ENCODE peak calls at places on chromosomes 12 and 14, in eight cellular contexts. A is right atrium auricular region, B is AG04450, C is tibial nerve, U is stomach, W is Peyer's patch, I is HFF-Myc, E is kidney epithelial cell. D is an unnamed sample.

GRCh38 chr12:107369679-107370078 is 276.3 kb upstream of the CRY1 start:
- DNase-seq in A (no peak), B (no peak), C (no peak), U (no peak), W (no peak), I (no peak), E (no peak), D (no peak)

GRCh38 chr12:29655861-29656260 is 127.9 kb downstream of the TMTC1 start:
- DNase-seq in A (no peak), B (no peak), C (no peak), U (no peak), W (no peak), I (no peak), E (no peak), D (no peak)

GRCh38 chr12:3644103-3644502 is 108.8 kb downstream of the CRACR2A start:
- DNase-seq in A (no peak), B (no peak), C (no peak), U (no peak), W (no peak), I (no peak), E (no peak), D (no peak)

GRCh38 chr14:96225745-96226151 is 21.1 kb downstream of the BDKRB2 start:
- DNase-seq in A (no peak), B (no peak), C (no peak), U (no peak), W (no peak), I (peak), E (peak), D (no peak)

GRCh38 chr12:20696181-20696580 is 1.0 kb downstream of the SLCO1C1 start:
- DNase-seq in A (no peak), B (no peak), C (peak), U (no peak), W (no peak), I (no peak), E (no peak), D (no peak)

GRCh38 chr12:49893753-49894752 is 9.6 kb downstream of the FAIM2 start:
- DNase-seq in A (no peak), B (no peak), C (no peak), U (peak), W (no peak), I (no peak), E (peak), D (peak)

GRCh38 chr12:85572956-85573355 is 263.3 kb downstream of the RASSF9 start:
- DNase-seq in A (no peak), B (no peak), C (no peak), U (no peak), W (no peak), I (no peak), E (no peak), D (no peak)

GRCh38 chr12:131571827-131572226 is 139.1 kb upstream of the SFSWAP start:
- DNase-seq in A (no peak), B (no peak), C (no peak), U (no peak), W (no peak), I (no peak), E (no peak), D (no peak)

GRCh38 chr12:49339464-49339861 is 2.5 kb upstream of the C1QL4 start:
- DNase-seq in A (no peak), B (no peak), C (no peak), U (peak), W (peak), I (no peak), E (no peak), D (no peak)

GRCh38 chr12:6635856-6636521 is at the start of gene LPAR5:
- DNase-seq in A (no peak), B (no peak), C (no peak), U (peak), W (peak), I (no peak), E (no peak), D (no peak)
- H3K4me3 ChIP-seq in A (no peak), B (no peak), C (peak), U (peak), W (peak), I (no peak), E (no peak), D (no peak)

GRCh38 chr12:11559941-11560340 is 89.5 kb upstream of the ETV6 start:
- DNase-seq in A (no peak), B (no peak), C (no peak), U (no peak), W (no peak), I (no peak), E (no peak), D (no peak)

GRCh38 chr12:11555195-11555594 is 94.3 kb upstream of the ETV6 start:
- DNase-seq in A (no peak), B (no peak), C (no peak), U (no peak), W (no peak), I (no peak), E (no peak), D (no peak)

GRCh38 chr12:11555743-11556625 is 93.5 kb upstream of the ETV6 start:
- DNase-seq in A (no peak), B (no peak), C (no peak), U (peak), W (no peak), I (no peak), E (no peak), D (no peak)

DNA sequence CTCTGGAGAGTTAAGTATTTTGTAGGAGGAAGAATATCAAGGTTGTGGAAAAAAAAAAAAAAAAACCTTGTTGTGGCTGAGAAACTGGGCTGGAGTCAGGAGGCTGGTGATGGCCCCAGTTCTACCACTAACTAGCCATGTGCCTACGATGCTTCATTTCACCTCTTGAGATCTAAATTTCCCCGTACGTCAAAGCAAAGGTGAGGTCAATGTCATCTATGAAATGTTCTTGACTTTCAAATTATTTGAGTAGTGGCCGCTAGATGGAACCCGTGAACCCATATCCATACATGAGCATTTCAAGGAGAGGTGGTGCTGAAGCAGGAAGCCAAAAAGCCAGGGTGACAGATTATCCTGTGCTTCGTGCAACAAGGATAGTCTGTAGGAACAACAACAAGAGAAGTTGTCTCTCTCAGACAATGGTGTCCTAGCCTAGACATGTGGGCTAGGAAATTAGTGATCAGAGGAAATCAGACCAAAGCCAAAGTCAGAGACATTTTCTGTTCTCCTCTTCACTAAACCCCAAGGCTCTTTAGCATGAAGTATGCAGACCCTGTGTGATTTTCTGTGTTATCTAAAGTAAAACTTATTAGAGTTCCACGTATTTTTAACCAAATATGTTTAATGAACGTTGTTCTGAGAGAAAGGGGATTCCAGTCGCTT is 95.5 kb upstream of the ETV6 start:
- DNase-seq in A (no peak), B (peak), C (no peak), U (peak), W (peak), I (peak), E (no peak), D (peak)
- TF ChIP-seq CTCF in A (peak), B (peak), C (peak), U (no peak), W (peak), I (peak), E (peak), D (peak)

GRCh38 chr14:36663404-36664321 is 2.0 kb downstream of the PAX9 start:
- DNase-seq in A (no peak), B (no peak), C (no peak), U (no peak), W (no peak), I (no peak), E (no peak), D (no peak)

GRCh38 chr14:36661506-36662257 is at the start of gene PAX9:
- DNase-seq in A (no peak), B (no peak), C (peak), U (peak), W (peak), I (no peak), E (peak), D (peak)

GRCh38 chr14:36664322-36665193 is 2.9 kb downstream of the PAX9 start:
- DNase-seq in A (no peak), B (no peak), C (no peak), U (no peak), W (no peak), I (no peak), E (no peak), D (no peak)

GRCh38 chr14:36662258-36662542 is 540 bp downstream of the PAX9 start:
- DNase-seq in A (no peak), B (no peak), C (no peak), U (no peak), W (no peak), I (no peak), E (no peak), D (no peak)

DNA sequence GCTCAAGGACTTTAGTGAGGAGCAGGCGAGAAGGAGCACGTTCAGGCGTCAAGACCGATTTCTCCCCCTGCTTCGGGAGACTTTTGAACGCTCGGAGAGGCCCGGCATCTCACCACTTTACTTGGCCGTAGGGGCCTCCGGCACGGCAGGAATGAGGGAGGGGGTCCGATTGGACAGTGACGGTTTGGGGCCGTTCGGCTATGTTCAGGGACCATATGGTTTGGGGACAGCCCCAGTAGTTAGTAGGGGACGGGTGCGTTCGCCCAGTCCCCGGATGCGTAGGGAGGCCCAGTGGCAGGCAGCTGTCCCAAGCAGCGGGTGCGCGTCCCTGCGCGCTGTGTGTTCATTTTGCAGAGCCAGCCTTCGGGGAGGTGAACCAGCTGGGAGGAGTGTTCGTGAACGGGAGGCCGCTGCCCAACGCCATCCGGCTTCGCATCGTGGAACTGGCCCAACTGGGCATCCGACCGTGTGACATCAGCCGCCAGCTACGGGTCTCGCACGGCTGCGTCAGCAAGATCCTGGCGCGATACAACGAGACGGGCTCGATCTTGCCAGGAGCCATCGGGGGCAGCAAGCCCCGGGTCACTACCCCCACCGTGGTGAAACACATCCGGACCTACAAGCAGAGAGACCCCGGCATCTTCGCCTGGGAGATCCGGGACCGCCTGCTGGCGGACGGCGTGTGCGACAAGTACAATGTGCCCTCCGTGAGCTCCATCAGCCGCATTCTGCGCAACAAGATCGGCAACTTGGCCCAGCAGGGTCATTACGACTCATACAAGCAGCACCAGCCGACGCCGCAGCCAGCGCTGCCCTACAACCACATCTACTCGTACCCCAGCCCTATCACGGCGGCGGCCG is 1.1 kb downstream of the PAX9 start:
- DNase-seq in A (no peak), B (no peak), C (no peak), U (no peak), W (no peak), I (no peak), E (no peak), D (peak)
- H3K4me3 ChIP-seq in A (no peak), B (no peak), C (peak), U (peak), W (no peak), I (no peak), E (peak), D (peak)

DNA sequence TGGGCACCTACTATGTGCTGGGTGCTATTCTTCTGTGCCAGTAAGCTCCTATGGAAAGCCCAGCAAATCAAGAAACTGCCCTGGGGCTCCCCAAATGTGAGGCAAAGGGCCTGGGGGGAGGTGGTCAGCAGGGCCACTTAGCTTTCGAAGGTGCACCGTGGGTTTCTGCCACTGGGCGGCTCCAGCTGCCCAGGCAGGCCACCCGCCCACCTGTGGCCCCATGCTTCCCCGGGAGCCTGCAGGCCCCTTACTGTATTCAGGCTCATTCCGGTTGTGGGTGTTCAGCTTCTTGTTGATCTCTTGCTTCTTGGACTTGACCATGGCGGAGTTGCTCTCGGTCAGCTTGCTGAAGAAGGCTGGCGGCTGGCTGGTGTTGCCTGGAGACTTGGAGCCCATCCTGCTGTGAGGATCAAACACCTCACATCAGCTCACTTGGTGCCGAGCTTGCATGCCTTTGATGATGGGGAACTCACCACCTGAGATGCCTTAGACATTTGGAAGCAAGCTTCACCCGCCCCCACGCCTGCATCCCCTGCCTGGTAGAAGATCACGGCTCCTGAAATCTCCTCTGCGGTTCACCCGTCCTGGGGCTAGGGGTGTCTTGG is 37.3 kb downstream of the RFLNA start:
- DNase-seq in A (no peak), B (no peak), C (no peak), U (no peak), W (no peak), I (no peak), E (no peak), D (no peak)
- TF ChIP-seq CTCF in A (no peak), B (peak), C (no peak), U (no peak), W (peak), I (peak), E (peak), D (peak)

DNA sequence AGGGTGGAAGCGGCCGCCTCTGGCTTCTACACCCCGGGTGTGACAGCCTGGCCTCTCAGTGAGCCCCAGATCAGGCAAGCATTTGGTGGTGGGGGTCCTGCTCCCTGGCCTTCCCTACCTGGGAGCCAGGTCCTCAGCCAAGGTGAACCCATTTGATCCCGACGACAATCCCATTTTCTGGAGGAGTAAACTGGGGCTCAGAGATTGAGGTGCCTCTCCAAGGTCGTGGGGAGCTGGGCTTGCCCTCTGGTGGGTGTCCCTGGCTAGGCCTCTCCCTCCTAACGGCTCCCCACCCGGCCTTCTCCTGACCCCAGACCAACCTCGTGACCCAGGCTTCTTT is 2.7 kb upstream of the EXOC3L4 start:
- DNase-seq in A (no peak), B (no peak), C (no peak), U (no peak), W (no peak), I (no peak), E (no peak), D (no peak)
- H3K4me3 ChIP-seq in A (peak), B (peak), C (peak), U (peak), W (peak), I (peak), E (peak), D (no peak)

GRCh38 chr12:14846042-14846587 is 2.8 kb upstream of the ART4 start:
- DNase-seq in A (no peak), B (no peak), C (no peak), U (no peak), W (no peak), I (no peak), E (no peak), D (no peak)
- TF ChIP-seq CTCF in A (no peak), B (no peak), C (no peak), U (no peak), W (no peak), I (no peak), E (no peak), D (no peak)

GRCh38 chr12:62816624-62817023 is 118.3 kb downstream of the PPM1H start:
- DNase-seq in A (no peak), B (no peak), C (no peak), U (no peak), W (no peak), I (no peak), E (no peak), D (no peak)

GRCh38 chr12:62817556-62818271 is 117.2 kb downstream of the PPM1H start:
- DNase-seq in A (no peak), B (no peak), C (no peak), U (no peak), W (no peak), I (no peak), E (no peak), D (no peak)

GRCh38 chr12:62808166-62808879 is 126.6 kb downstream of the PPM1H start:
- DNase-seq in A (no peak), B (no peak), C (no peak), U (no peak), W (no peak), I (no peak), E (no peak), D (no peak)

GRCh38 chr12:62814243-62814642 is 120.7 kb downstream of the PPM1H start:
- DNase-seq in A (no peak), B (no peak), C (no peak), U (no peak), W (no peak), I (no peak), E (no peak), D (no peak)

GRCh38 chr12:62813031-62813829 is 121.7 kb downstream of the PPM1H start:
- DNase-seq in A (peak), B (peak), C (no peak), U (peak), W (peak), I (peak), E (no peak), D (no peak)
- H3K4me3 ChIP-seq in A (no peak), B (peak), C (no peak), U (no peak), W (peak), I (no peak), E (no peak), D (no peak)

DNA sequence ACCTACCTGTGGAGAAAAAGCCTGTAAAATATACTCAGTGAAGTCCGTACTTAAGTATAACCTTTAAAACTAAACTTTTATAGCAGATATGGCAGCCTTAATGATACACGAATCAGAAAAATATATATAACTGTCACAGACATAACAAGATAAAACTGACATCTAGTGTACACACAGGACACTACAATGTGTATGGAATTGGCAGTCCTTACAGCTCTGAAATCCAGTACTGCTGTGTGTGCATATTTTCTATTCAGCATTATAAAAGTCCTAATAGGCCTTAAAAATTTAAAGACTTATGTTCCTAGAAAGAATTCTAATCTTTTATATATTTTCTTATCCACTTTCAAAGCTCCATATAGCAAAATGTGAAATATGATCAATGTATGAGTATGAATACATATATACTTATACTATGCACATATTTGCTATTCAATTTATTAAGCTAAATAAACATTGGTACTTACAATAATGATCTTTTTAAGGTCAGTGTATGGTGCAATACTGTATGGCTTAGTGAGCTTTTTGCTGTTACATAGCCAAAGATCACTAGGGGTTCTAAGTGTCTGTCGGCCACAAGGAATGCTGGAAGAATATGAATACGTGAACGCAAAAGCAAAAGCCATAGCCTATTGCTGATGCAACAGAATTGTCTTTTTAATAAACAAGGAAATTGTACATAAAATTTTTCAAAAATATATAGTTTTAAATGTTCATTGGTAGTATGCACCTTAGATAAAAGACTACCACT is 69.2 kb downstream of the C2CD5 start:
- DNase-seq in A (no peak), B (no peak), C (no peak), U (no peak), W (no peak), I (no peak), E (no peak), D (peak)
- TF ChIP-seq CTCF in A (no peak), B (no peak), C (no peak), U (no peak), W (no peak), I (no peak), E (no peak), D (peak)

GRCh38 chr12:95339086-95339788 is 121.6 kb downstream of the VEZT start:
- DNase-seq in A (no peak), B (no peak), C (no peak), U (no peak), W (no peak), I (no peak), E (no peak), D (no peak)

GRCh38 chr12:95337176-95337575 is 119.6 kb downstream of the VEZT start:
- DNase-seq in A (no peak), B (no peak), C (no peak), U (no peak), W (no peak), I (peak), E (no peak), D (no peak)

GRCh38 chr12:95336387-95337067 is 118.9 kb downstream of the VEZT start:
- DNase-seq in A (peak), B (peak), C (peak), U (peak), W (peak), I (peak), E (no peak), D (peak)

DNA sequence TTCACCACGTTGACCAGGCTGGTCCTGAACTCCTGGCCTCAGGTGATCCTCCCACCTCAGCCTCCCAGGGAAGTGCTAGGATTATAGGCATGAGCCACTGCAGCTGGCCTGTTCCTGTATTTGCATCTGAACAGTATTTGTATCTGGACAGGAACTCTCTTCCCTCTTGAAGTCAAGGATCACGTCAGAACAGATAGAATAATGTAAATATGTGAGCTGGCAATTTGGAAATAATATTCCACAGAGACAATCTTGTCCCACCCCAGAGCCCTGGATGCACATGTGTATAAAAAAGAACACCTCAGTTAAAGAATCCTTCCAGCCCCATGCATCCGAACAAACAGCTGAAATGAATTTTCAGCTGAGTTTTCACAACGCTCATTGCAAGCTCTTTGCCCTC is 118.3 kb downstream of the VEZT start:
- DNase-seq in A (no peak), B (no peak), C (no peak), U (no peak), W (no peak), I (peak), E (no peak), D (no peak)
- H3K4me3 ChIP-seq in A (no peak), B (no peak), C (no peak), U (no peak), W (no peak), I (peak), E (no peak), D (no peak)

D was measured in LNCaP clone FGC.